ENCODE peak calls at places on chromosomes 4 and X, in five cellular contexts. O, Z, I, P and W are unnamed samples.

GRCh38 chr4:38872620-38873019 is 5.0 kb downstream of the FAM114A1 start:
- DNase-seq in O (no peak), Z (no peak), I (no peak), P (no peak), W (no peak)

GRCh38 chr4:25088342-25088952 is 57.7 kb upstream of the LGI2 start:
- DNase-seq in O (no peak), Z (no peak), I (peak), P (no peak), W (no peak)

GRCh38 chr4:11546391-11547160 is 117.9 kb upstream of the HS3ST1 start:
- DNase-seq in O (no peak), Z (no peak), I (no peak), P (no peak), W (no peak)

GRCh38 chrX:122055450-122055849 is 1008.0 kb downstream of the GLUD2 start:
- DNase-seq in O (no peak), Z (no peak), I (no peak), P (no peak), W (no peak)

GRCh38 chrX:103310592-103311400 is at the start of gene BEX2:
- DNase-seq in O (peak), Z (peak), I (peak), P (peak), W (peak)

GRCh38 chr4:1939664-1940509 is 68.7 kb downstream of the NSD2 start:
- DNase-seq in O (no peak), Z (no peak), I (no peak), P (no peak), W (no peak)

GRCh38 chrX:130299279-130300009 is 30.7 kb upstream of the ZNF280C start:
- DNase-seq in O (no peak), Z (no peak), I (no peak), P (no peak), W (no peak)

GRCh38 chr4:80535551-80535950 is 200.0 kb downstream of the CFAP299 start:
- DNase-seq in O (no peak), Z (no peak), I (no peak), P (no peak), W (no peak)

GRCh38 chrX:8319359-8319758 is 145.3 kb upstream of the VCX3B start:
- DNase-seq in O (no peak), Z (no peak), I (no peak), P (no peak), W (no peak)

GRCh38 chr4:102868153-102868781 is 525 bp upstream of the CISD2 start:
- DNase-seq in O (peak), Z (no peak), I (peak), P (no peak), W (peak)

GRCh38 chr4:8542776-8543525 is 37.2 kb upstream of the GPR78 start:
- DNase-seq in O (peak), Z (no peak), I (no peak), P (no peak), W (no peak)

GRCh38 chrX:96314974-96315373 is 369.7 kb upstream of the DIAPH2 start:
- DNase-seq in O (no peak), Z (no peak), I (no peak), P (no peak), W (no peak)

GRCh38 chr4:153409924-153410501 is 56.1 kb upstream of the TMEM131L start:
- DNase-seq in O (no peak), Z (no peak), I (no peak), P (no peak), W (no peak)

GRCh38 chr4:26731342-26731741 is 129.3 kb upstream of the STIM2 start:
- DNase-seq in O (no peak), Z (no peak), I (no peak), P (no peak), W (no peak)

GRCh38 chr4:7322166-7322991 is 112.4 kb downstream of the PSAPL1 start:
- DNase-seq in O (no peak), Z (no peak), I (no peak), P (no peak), W (no peak)

GRCh38 chr4:150010525-150011126 is 67.6 kb upstream of the DCLK2 start:
- DNase-seq in O (no peak), Z (no peak), I (no peak), P (peak), W (no peak)

GRCh38 chrX:110066488-110067225 is 63.7 kb downstream of the TMEM164 start:
- DNase-seq in O (no peak), Z (no peak), I (no peak), P (no peak), W (no peak)

GRCh38 chr4:101145081-101145480 is 202.2 kb downstream of the PPP3CA start:
- DNase-seq in O (no peak), Z (no peak), I (no peak), P (no peak), W (no peak)

GRCh38 chr4:74632634-74633033 is 161.7 kb downstream of the BTC start:
- DNase-seq in O (no peak), Z (peak), I (no peak), P (peak), W (peak)

GRCh38 chr4:137601924-137602323 is 69.6 kb upstream of the PCDH18 start:
- DNase-seq in O (no peak), Z (no peak), I (no peak), P (no peak), W (no peak)

GRCh38 chr4:145936142-145937020 is 2.2 kb downstream of the ZNF827 start:
- DNase-seq in O (peak), Z (peak), I (peak), P (no peak), W (peak)

GRCh38 chr4:120916937-120917336 is 5.6 kb downstream of the PRDM5 start:
- DNase-seq in O (no peak), Z (no peak), I (no peak), P (no peak), W (no peak)

GRCh38 chrX:107324493-107325310 is 118.3 kb downstream of the DNAAF6 start:
- DNase-seq in O (peak), Z (no peak), I (peak), P (no peak), W (no peak)

GRCh38 chrX:9738146-9738545 is 27.5 kb downstream of the GPR143 start:
- DNase-seq in O (no peak), Z (no peak), I (no peak), P (no peak), W (no peak)

GRCh38 chrX:140434347-140434746 is 70.5 kb downstream of the SOX3 start:
- DNase-seq in O (no peak), Z (no peak), I (no peak), P (no peak), W (no peak)

GRCh38 chr4:71992571-71992970 is 39.2 kb upstream of the NPFFR2 start:
- DNase-seq in O (no peak), Z (no peak), I (no peak), P (no peak), W (no peak)

GRCh38 chr4:55346851-55347255 is 811 bp downstream of the SRD5A3 start:
- DNase-seq in O (no peak), Z (no peak), I (peak), P (no peak), W (no peak)

GRCh38 chr4:78022517-78022916 is 34.6 kb upstream of the FRAS1 start:
- DNase-seq in O (no peak), Z (no peak), I (no peak), P (no peak), W (no peak)

GRCh38 chr4:129323630-129324029 is 227.7 kb downstream of the C4orf33 start:
- DNase-seq in O (no peak), Z (no peak), I (no peak), P (no peak), W (no peak)

GRCh38 chrX:115909017-115909416 is 261.5 kb upstream of the AGTR2 start:
- DNase-seq in O (no peak), Z (no peak), I (no peak), P (no peak), W (no peak)
- H3K27ac ChIP-seq in O (no peak), Z (no peak), I (no peak), P (no peak), W (no peak)

DNA sequence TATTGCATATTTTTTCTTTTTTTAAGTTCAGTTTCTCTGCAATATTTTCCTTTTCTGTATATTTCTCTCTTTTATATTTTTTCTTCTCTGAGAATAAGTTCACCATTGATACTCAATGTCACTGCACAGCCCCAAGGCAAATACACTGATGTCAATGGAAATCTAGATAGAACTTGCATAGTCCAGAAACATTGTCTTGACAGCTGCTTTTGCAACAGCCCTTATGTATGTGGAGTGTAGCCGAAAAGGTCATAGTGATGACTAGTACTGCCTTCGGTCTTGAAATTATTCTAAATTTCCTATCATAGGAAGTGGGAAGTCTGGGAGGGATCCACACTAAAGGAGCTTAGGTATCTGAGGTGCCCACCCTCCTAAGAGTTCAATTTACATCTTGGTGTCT is 150.0 kb downstream of the SPOCK3 start:
- DNase-seq in O (no peak), Z (no peak), I (no peak), P (no peak), W (no peak)
- H3K27ac ChIP-seq in O (no peak), Z (no peak), I (no peak), P (no peak), W (no peak)

DNA sequence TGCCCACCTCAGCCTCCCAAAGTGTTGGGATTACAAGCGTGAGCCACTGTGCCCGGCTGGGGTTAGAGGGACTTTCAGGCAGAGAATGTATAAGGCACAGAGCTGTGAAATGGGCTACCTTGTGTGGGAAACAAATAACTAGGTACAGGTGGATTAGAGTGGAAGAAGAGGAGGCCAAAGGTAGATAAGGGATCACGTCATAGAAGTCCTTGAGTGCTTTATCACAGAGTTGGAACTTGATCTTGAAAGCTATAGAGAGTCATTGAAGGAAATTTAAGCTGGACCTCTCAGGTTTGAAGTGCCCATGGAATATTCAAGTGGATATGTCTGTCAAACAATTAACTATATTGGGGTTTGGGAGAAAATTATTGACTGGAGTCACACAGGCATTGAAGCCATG is 8.4 kb downstream of the N4BP2 start:
- DNase-seq in O (no peak), Z (no peak), I (no peak), P (no peak), W (no peak)
- H3K27ac ChIP-seq in O (no peak), Z (no peak), I (no peak), P (no peak), W (no peak)

GRCh38 chrX:22136711-22137110 is 104.6 kb downstream of the PHEX start:
- DNase-seq in O (no peak), Z (no peak), I (no peak), P (no peak), W (no peak)
- H3K27ac ChIP-seq in O (peak), Z (no peak), I (no peak), P (peak), W (no peak)

GRCh38 chr4:95213361-95213760 is 335.4 kb downstream of the UNC5C start:
- DNase-seq in O (no peak), Z (no peak), I (no peak), P (no peak), W (no peak)

GRCh38 chr4:95212692-95213091 is 336.1 kb downstream of the UNC5C start:
- DNase-seq in O (no peak), Z (no peak), I (no peak), P (no peak), W (no peak)

GRCh38 chr4:95204267-95204835 is 344.4 kb downstream of the UNC5C start:
- DNase-seq in O (no peak), Z (no peak), I (no peak), P (no peak), W (no peak)

GRCh38 chr4:95204873-95205272 is 343.9 kb downstream of the UNC5C start:
- DNase-seq in O (no peak), Z (no peak), I (no peak), P (no peak), W (no peak)

DNA sequence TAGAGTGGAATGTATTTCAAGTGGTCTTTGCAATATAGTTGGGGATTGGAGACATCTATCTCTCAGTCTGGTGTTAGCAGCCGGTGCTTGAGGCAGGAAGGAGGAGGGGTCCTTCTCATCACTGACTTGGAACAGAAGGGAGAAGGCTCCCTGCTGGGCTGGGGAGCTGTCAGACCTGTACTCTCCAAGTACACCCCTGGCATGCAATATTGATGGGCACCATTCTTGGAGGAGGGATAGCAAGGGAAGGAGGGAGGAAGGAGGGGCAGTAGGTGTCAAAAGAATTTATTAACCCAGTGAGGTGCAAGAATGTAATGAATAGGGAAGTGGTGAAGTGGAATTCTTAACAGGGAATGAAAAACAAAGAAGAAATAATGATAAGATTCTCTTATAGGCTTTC is 338.8 kb downstream of the UNC5C start:
- DNase-seq in O (no peak), Z (no peak), I (no peak), P (no peak), W (no peak)
- H3K27ac ChIP-seq in O (no peak), Z (no peak), I (no peak), P (no peak), W (no peak)

GRCh38 chr4:105784761-105785160 is 76.2 kb downstream of the GSTCD start:
- DNase-seq in O (no peak), Z (no peak), I (no peak), P (no peak), W (no peak)
- H3K27ac ChIP-seq in O (no peak), Z (no peak), I (no peak), P (no peak), W (no peak)

GRCh38 chr4:182604161-182604591 is 313.0 kb downstream of the DCTD start:
- DNase-seq in O (no peak), Z (no peak), I (no peak), P (no peak), W (no peak)
- H3K27ac ChIP-seq in O (no peak), Z (no peak), I (no peak), P (no peak), W (no peak)